ENCODE peak calls at places on chromosome 5, in ten cellular contexts. T is H1, S is epithelial cell of proximal tubule, R is neural progenitor cell, O is H9, V is ascending aorta, B is astrocyte of the cerebellum, Z is neural crest cell, E is brain microvascular endothelial cell, M is sigmoid colon. J is an unnamed sample.

GRCh38 chr5:140261403-140262171 is 41.3 kb downstream of the PFDN1 start:
- DNase-seq in B (peak), T (no peak), Z (no peak), V (peak), M (peak), O (no peak), E (peak), S (peak), R (no peak), J (peak)

GRCh38 chr5:41641621-41642020 is 131.2 kb upstream of the PLCXD3 start:
- DNase-seq in T (no peak), E (no peak), B (no peak), O (no peak), V (no peak), Z (no peak), S (no peak), R (no peak), M (no peak), J (no peak)

GRCh38 chr5:170266570-170267379 is 30.8 kb downstream of the LCP2 start:
- DNase-seq in R (peak), E (no peak), S (no peak), B (no peak), O (no peak), V (peak), M (no peak), Z (no peak), T (no peak), J (no peak)

GRCh38 chr5:36696059-36696673 is 89.8 kb downstream of the SLC1A3 start:
- DNase-seq in O (peak), E (peak), R (peak), M (peak), S (peak), B (peak), T (no peak), Z (peak), V (no peak), J (no peak)

GRCh38 chr5:28779161-28779754 is 1740.9 kb upstream of the CDH9 start:
- DNase-seq in M (no peak), E (peak), Z (no peak), O (no peak), R (peak), B (peak), T (no peak), S (no peak), V (no peak), J (no peak)

GRCh38 chr5:72063219-72063819 is 44.0 kb upstream of the MAP1B start:
- DNase-seq in O (peak), B (peak), V (no peak), M (no peak), R (peak), E (peak), S (no peak), Z (peak), T (no peak), J (no peak)

GRCh38 chr5:53607896-53608295 is 47.5 kb downstream of the NDUFS4 start:
- DNase-seq in S (no peak), T (no peak), M (no peak), R (no peak), E (peak), B (peak), V (no peak), O (no peak), Z (no peak), J (no peak)

GRCh38 chr5:145752947-145753346 is 82.2 kb downstream of the PRELID2 start:
- DNase-seq in M (no peak), V (no peak), R (peak), Z (no peak), S (no peak), B (peak), T (no peak), O (no peak), E (peak), J (peak)

GRCh38 chr5:57863661-57864060 is 381.1 kb upstream of the ACTBL2 start:
- DNase-seq in V (no peak), R (no peak), M (no peak), E (no peak), T (no peak), O (no peak), S (no peak), B (no peak), Z (no peak), J (no peak)

GRCh38 chr5:17203329-17204132 is 13.9 kb upstream of the BASP1 start:
- DNase-seq in E (peak), O (peak), M (peak), B (peak), Z (peak), V (no peak), R (peak), S (no peak), T (no peak), J (peak)

GRCh38 chr5:31824886-31825774 is 186.2 kb downstream of the PDZD2 start:
- DNase-seq in V (no peak), S (peak), E (peak), R (peak), M (peak), T (no peak), Z (peak), O (peak), B (peak), J (peak)

GRCh38 chr5:131129306-131129705 is 35.8 kb downstream of the HINT1 start:
- DNase-seq in M (no peak), O (no peak), Z (no peak), T (no peak), R (no peak), S (no peak), V (no peak), B (no peak), E (no peak), J (no peak)

GRCh38 chr5:133343196-133343595 is 269.1 kb downstream of the FSTL4 start:
- DNase-seq in T (no peak), O (no peak), E (no peak), M (peak), Z (no peak), R (no peak), V (no peak), S (no peak), B (no peak), J (no peak)

GRCh38 chr5:133341915-133342710 is 270.2 kb downstream of the FSTL4 start:
- DNase-seq in R (peak), M (peak), Z (no peak), O (no peak), V (no peak), T (no peak), B (no peak), E (no peak), S (no peak), J (no peak)

GRCh38 chr5:133344266-133344665 is 268.1 kb downstream of the FSTL4 start:
- DNase-seq in B (no peak), R (no peak), Z (no peak), T (no peak), S (no peak), V (no peak), M (no peak), E (no peak), O (no peak), J (no peak)

GRCh38 chr5:133348406-133348805 is 263.9 kb downstream of the FSTL4 start:
- DNase-seq in O (no peak), E (no peak), S (no peak), M (peak), V (no peak), R (no peak), T (no peak), B (no peak), Z (no peak), J (no peak)

DNA sequence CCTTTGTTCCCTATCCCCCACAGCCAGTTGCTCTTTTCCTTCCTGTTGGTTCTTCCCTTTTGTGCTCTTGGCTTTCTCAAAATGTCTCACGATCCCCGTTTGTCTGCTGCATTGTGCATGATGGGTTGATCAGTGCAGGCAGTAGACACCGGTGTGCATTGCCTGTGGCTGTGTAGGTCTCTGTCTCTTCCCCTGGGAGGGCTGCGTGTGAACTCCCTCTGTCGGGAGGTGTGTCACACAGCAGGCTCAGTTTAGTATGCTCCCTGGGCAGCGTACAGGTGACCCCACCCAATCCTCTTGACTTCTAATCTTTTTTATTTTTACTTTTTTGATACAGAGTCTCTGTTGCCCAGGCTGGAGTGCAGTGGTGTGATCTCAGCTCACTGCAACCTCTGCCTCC is 265.3 kb downstream of the FSTL4 start:
- DNase-seq in Z (no peak), M (no peak), O (no peak), V (no peak), T (no peak), E (no peak), R (no peak), B (no peak), S (no peak), J (no peak)
- TF ChIP-seq CTCF in Z (peak), M (no peak), O (peak), V (no peak), T (peak), E (no peak), R (peak), B (no peak), S (peak), J (no peak)

GRCh38 chr5:94670726-94671125 is 52.3 kb downstream of the SLF1 start:
- DNase-seq in Z (no peak), S (no peak), B (peak), T (no peak), R (no peak), O (no peak), V (no peak), E (no peak), M (no peak), J (no peak)
- TF ChIP-seq CTCF in Z (no peak), S (no peak), B (no peak), T (no peak), R (no peak), O (no peak), V (no peak), E (no peak), M (no peak), J (no peak)

GRCh38 chr5:111223086-111223789 is 946 bp upstream of the CAMK4 start:
- DNase-seq in T (no peak), M (no peak), O (no peak), Z (no peak), V (no peak), B (no peak), R (no peak), E (no peak), S (no peak), J (no peak)

GRCh38 chr5:111226556-111226955 is 2.4 kb downstream of the CAMK4 start:
- DNase-seq in T (no peak), B (no peak), O (no peak), S (no peak), E (no peak), Z (no peak), R (no peak), M (no peak), V (no peak), J (no peak)

GRCh38 chr5:111225926-111226325 is 1.7 kb downstream of the CAMK4 start:
- DNase-seq in O (no peak), R (no peak), Z (no peak), V (no peak), B (no peak), S (no peak), E (no peak), M (no peak), T (no peak), J (no peak)

GRCh38 chr5:111224561-111224989 is 391 bp downstream of the CAMK4 start:
- DNase-seq in E (no peak), S (no peak), M (no peak), Z (no peak), B (no peak), V (no peak), O (no peak), T (no peak), R (no peak), J (no peak)

GRCh38 chr5:111223790-111224560 is at the start of gene CAMK4:
- DNase-seq in R (peak), E (peak), T (peak), Z (peak), M (peak), S (no peak), V (peak), O (peak), B (peak), J (peak)
- TF ChIP-seq CTCF in R (peak), E (peak), T (no peak), Z (no peak), M (no peak), S (peak), V (no peak), O (no peak), B (no peak), J (peak)

GRCh38 chr5:78512440-78512839 is 136.1 kb downstream of the LHFPL2 start:
- DNase-seq in S (no peak), V (no peak), E (no peak), Z (no peak), M (no peak), T (no peak), O (no peak), R (no peak), B (no peak), J (no peak)

GRCh38 chr5:78508231-78508765 is 140.3 kb downstream of the LHFPL2 start:
- DNase-seq in B (no peak), Z (no peak), M (no peak), T (no peak), E (peak), O (no peak), V (no peak), S (no peak), R (no peak), J (no peak)

GRCh38 chr5:78511116-78511906 is 137.3 kb downstream of the LHFPL2 start:
- DNase-seq in B (no peak), E (no peak), Z (no peak), S (no peak), V (no peak), O (no peak), M (peak), T (no peak), R (no peak), J (no peak)

GRCh38 chr5:78509145-78509865 is 139.3 kb downstream of the LHFPL2 start:
- DNase-seq in S (no peak), O (no peak), R (no peak), B (no peak), Z (no peak), T (no peak), V (no peak), E (no peak), M (no peak), J (no peak)

GRCh38 chr5:78509884-78510769 is 138.4 kb downstream of the LHFPL2 start:
- DNase-seq in M (peak), R (peak), E (no peak), B (no peak), T (no peak), Z (peak), V (peak), O (peak), S (no peak), J (no peak)
- TF ChIP-seq CTCF in M (no peak), R (peak), E (peak), B (no peak), T (peak), Z (peak), V (peak), O (peak), S (peak), J (peak)

GRCh38 chr5:132591140-132591539 is 34.4 kb downstream of the RAD50 start:
- DNase-seq in V (no peak), M (no peak), Z (no peak), O (no peak), R (no peak), T (no peak), B (peak), E (no peak), S (no peak), J (no peak)

GRCh38 chr5:132589467-132589866 is 32.7 kb downstream of the RAD50 start:
- DNase-seq in M (no peak), E (no peak), B (no peak), R (no peak), T (no peak), V (no peak), O (no peak), Z (no peak), S (no peak), J (no peak)

DNA sequence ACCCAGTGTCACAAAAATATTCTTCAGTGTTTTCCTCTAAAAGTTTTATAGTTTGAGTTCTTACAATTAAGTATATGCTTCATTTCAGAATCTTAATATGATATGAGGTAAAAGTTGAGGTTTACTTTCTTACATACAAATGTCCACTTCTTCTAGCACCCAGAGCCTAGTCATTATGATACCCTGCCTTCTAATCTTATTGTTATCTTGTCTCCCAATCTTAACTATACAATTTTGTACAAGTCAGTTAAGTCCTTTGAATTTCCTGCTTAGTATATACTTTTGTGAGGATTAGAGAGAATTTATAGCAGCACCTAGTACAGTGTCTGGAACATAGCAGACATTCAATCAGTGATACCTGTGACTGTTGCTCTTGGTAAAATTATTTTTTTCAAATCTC is 29.3 kb downstream of the RAD50 start:
- DNase-seq in B (no peak), T (no peak), R (no peak), O (no peak), V (no peak), Z (no peak), E (no peak), S (no peak), M (no peak), J (no peak)
- TF ChIP-seq CTCF in B (no peak), T (no peak), R (no peak), O (no peak), V (no peak), Z (no peak), E (no peak), S (no peak), M (no peak), J (no peak)

GRCh38 chr5:136805466-136805865 is 440.1 kb upstream of the TRPC7 start:
- DNase-seq in S (no peak), M (no peak), T (no peak), V (no peak), E (no peak), B (no peak), Z (no peak), R (no peak), O (no peak), J (no peak)
- TF ChIP-seq CTCF in S (peak), M (no peak), T (peak), V (no peak), E (peak), B (peak), Z (peak), R (peak), O (peak), J (peak)

DNA sequence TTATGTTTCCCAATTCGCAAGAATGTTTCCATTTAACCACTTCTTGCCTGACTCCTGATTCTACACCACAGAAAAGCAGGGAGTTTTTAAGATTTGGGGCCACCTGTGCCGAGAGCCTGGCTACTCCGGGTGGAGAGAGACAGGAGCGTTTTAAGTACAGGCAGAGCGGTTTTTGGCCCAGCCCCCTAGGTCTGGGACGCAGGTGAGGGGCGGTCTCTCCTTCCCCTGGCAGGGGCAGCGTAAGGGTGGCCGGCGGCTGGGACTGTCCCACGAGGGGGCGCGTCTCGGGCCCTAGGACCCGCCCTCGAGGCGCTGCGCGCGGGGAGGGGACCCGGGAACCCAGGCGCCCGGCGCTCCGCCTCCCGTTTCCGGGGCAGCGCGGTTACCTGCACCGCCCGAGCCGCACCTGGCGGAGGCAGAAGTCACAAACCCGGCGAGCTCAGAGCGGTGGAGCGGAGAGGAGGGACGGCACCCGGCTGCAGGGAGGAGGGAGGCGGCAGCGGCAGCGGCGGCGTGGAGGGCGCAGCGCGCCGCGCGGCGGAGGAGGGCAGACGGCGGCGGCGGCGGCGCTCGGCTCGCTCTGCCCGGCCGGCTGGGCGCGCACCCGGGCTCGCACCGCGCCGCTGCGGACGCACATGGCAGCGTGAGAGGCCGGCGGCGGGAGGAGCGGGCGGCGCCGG is at the start of gene WWC1:
- DNase-seq in O (peak), S (no peak), T (no peak), Z (peak), B (no peak), E (no peak), R (peak), M (no peak), V (no peak), J (no peak)
- TF ChIP-seq CTCF in O (peak), S (peak), T (peak), Z (peak), B (peak), E (no peak), R (peak), M (no peak), V (no peak), J (peak)

DNA sequence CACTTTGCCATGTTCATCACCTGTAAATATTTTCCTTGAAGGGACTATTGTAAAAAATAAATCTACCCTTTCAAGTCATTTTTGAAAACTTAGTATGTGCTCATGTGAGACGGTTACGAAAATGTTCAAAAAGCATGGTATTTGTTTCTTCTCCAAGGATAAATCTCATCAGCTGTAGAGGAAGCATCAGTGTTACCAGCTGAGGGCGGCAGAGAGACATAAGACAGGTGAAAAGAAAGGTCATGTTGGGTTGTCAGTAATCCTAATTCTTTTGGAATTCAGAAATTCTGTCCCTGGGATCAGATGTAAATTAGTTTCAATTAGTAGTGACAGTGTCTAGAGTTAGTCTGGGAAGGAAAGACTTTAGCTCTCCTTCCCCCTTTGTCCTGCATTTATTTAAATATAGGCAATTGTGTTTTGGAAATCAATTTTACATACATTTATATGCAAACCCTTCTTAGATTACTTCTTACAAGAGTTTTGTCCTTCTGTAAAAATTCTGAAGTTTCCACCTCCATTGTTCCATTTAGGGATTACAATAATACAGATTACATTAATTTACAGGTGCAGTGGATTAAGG is 791.9 kb upstream of the CDH6 start:
- DNase-seq in B (peak), E (peak), R (peak), V (no peak), O (peak), Z (peak), T (no peak), M (no peak), S (peak), J (peak)
- TF ChIP-seq CTCF in B (peak), E (peak), R (peak), V (no peak), O (peak), Z (peak), T (peak), M (no peak), S (peak), J (peak)